ENCODE peak calls at places on chromosomes 16 and 17, in nine cellular contexts. F, X, B, G, R, O, Y, P and M are unnamed samples.

GRCh38 chr16:73268311-73268997 is 220.5 kb upstream of the ZFHX3 start:
- DNase-seq in F (no peak), X (no peak), B (no peak), G (no peak), R (peak; percentile 11), O (no peak), Y (peak; percentile 4), P (peak; percentile 37), M (no peak)

GRCh38 chr16:88792078-88792550 is 7.1 kb upstream of the PIEZO1 start:
- DNase-seq in F (no peak), X (no peak), B (no peak), G (no peak), R (no peak), O (no peak), Y (no peak), P (no peak), M (no peak)

GRCh38 chr16:55613578-55614333 is 42.0 kb upstream of the SLC6A2 start:
- DNase-seq in F (no peak), X (no peak), B (no peak), G (no peak), R (no peak), O (no peak), Y (no peak), P (no peak), M (no peak)

GRCh38 chr17:3645310-3645709 is 8.8 kb downstream of the CTNS start:
- DNase-seq in F (no peak), X (no peak), B (no peak), G (no peak), R (no peak), O (no peak), Y (no peak), P (no peak), M (no peak)

GRCh38 chr17:49013311-49014205 is 16.4 kb downstream of the IGF2BP1 start:
- DNase-seq in F (peak; percentile 29), X (no peak), B (no peak), G (no peak), R (peak; percentile 62), O (no peak), Y (no peak), P (peak; percentile 82), M (no peak)

GRCh38 chr17:17725853-17726720 is 44.8 kb downstream of the RAI1 start:
- DNase-seq in F (no peak), X (no peak), B (no peak), G (peak; percentile 17), R (no peak), O (no peak), Y (no peak), P (no peak), M (no peak)

GRCh38 chr16:22098538-22099255 is 6.4 kb downstream of the VWA3A start:
- DNase-seq in F (no peak), X (peak; percentile 40), B (peak; percentile 52), G (peak; percentile 8), R (no peak), O (no peak), Y (peak; percentile 9), P (peak; percentile 80), M (peak; percentile 42)

GRCh38 chr17:82305727-82306300 is 11.6 kb downstream of the CD7 start:
- DNase-seq in F (no peak), X (no peak), B (no peak), G (no peak), R (no peak), O (no peak), Y (no peak), P (no peak), M (no peak)

GRCh38 chr17:79038545-79039135 is 14.7 kb downstream of the C1QTNF1 start:
- DNase-seq in F (no peak), X (peak; percentile 95), B (peak; percentile 84), G (no peak), R (no peak), O (no peak), Y (no peak), P (no peak), M (no peak)

GRCh38 chr16:87203060-87203656 is 114.0 kb downstream of the C16orf95 start:
- DNase-seq in F (no peak), X (peak; percentile 41), B (peak; percentile 69), G (peak; percentile 17), R (peak; percentile 85), O (no peak), Y (peak; percentile 36), P (peak; percentile 89), M (peak; percentile 82)

GRCh38 chr16:83779881-83780280 is 27.9 kb upstream of the HSBP1 start:
- DNase-seq in F (no peak), X (no peak), B (no peak), G (no peak), R (no peak), O (no peak), Y (no peak), P (no peak), M (no peak)

GRCh38 chr16:68227183-68227793 is 8.6 kb downstream of the ESRP2 start:
- DNase-seq in F (no peak), X (no peak), B (no peak), G (peak; percentile 17), R (no peak), O (no peak), Y (no peak), P (no peak), M (no peak)

GRCh38 chr17:50332196-50332595 is 13.7 kb upstream of the XYLT2 start:
- DNase-seq in F (no peak), X (no peak), B (no peak), G (no peak), R (no peak), O (no peak), Y (no peak), P (no peak), M (no peak)

GRCh38 chr17:57518587-57519118 is 226.4 kb downstream of the CCDC182 start:
- DNase-seq in F (no peak), X (no peak), B (peak; percentile 41), G (no peak), R (no peak), O (no peak), Y (peak; percentile 92), P (no peak), M (no peak)

GRCh38 chr16:12064291-12064690 is 87.8 kb downstream of the SNX29 start:
- DNase-seq in F (peak; percentile 22), X (no peak), B (no peak), G (no peak), R (no peak), O (no peak), Y (no peak), P (no peak), M (no peak)

GRCh38 chr16:15990902-15991301 is 41.5 kb downstream of the ABCC1 start:
- DNase-seq in F (no peak), X (no peak), B (no peak), G (no peak), R (no peak), O (no peak), Y (no peak), P (no peak), M (no peak)

GRCh38 chr17:14616508-14616907 is 315.6 kb downstream of the HS3ST3B1 start:
- DNase-seq in F (no peak), X (no peak), B (no peak), G (no peak), R (no peak), O (no peak), Y (no peak), P (no peak), M (no peak)

GRCh38 chr16:22942812-22943211 is 128.8 kb downstream of the HS3ST2 start:
- DNase-seq in F (no peak), X (no peak), B (no peak), G (no peak), R (no peak), O (no peak), Y (no peak), P (no peak), M (no peak)

GRCh38 chr16:35748621-35749252 is 2289.3 kb downstream of the TP53TG3F start:
- DNase-seq in F (no peak), X (no peak), B (no peak), G (no peak), R (no peak), O (no peak), Y (no peak), P (no peak), M (no peak)

GRCh38 chr17:42183741-42184711 is 1.2 kb downstream of the HCRT start:
- DNase-seq in F (no peak), X (peak; percentile 5), B (peak; percentile 71), G (peak; percentile 56), R (peak; percentile 91), O (peak; percentile 59), Y (peak; percentile 46), P (peak; percentile 96), M (peak; percentile 62)

GRCh38 chr16:87602005-87602790 is at the start of gene JPH3:
- DNase-seq in F (no peak), X (no peak), B (no peak), G (no peak), R (peak; percentile 43), O (no peak), Y (no peak), P (peak; percentile 90), M (no peak)